ENCODE peak calls at places on chromosome 22, in ten cellular contexts. N, I, Y, S, B, U, P, A, J and G are unnamed samples.

GRCh38 chr22:24878969-24879368 is 67.5 kb downstream of the LHFPL7 start:
- DNase-seq in N (no peak), I (no peak), Y (no peak), S (no peak), B (no peak), U (no peak), P (no peak), A (no peak), J (no peak), G (no peak)

GRCh38 chr22:29129644-29130201 is 56.9 kb downstream of the KREMEN1 start:
- DNase-seq in N (no peak), I (no peak), Y (no peak), S (no peak), B (no peak), U (no peak), P (no peak), A (no peak), J (no peak), G (no peak)

GRCh38 chr22:23495614-23496444 is 84.3 kb downstream of the IGLL1 start:
- DNase-seq in N (no peak), I (no peak), Y (no peak), S (no peak), B (no peak), U (no peak), P (no peak), A (no peak), J (no peak), G (no peak)

GRCh38 chr22:32080904-32081303 is 37.8 kb downstream of the SLC5A1 start:
- DNase-seq in N (no peak), I (peak), Y (peak), S (peak), B (no peak), U (no peak), P (peak), A (no peak), J (no peak), G (no peak)

GRCh38 chr22:18032455-18033101 is 8.2 kb upstream of the MICAL3 start:
- DNase-seq in N (no peak), I (peak), Y (no peak), S (no peak), B (no peak), U (no peak), P (peak), A (no peak), J (no peak), G (no peak)

GRCh38 chr22:28952857-28953256 is 69.5 kb downstream of the ZNRF3 start:
- DNase-seq in N (no peak), I (no peak), Y (no peak), S (no peak), B (no peak), U (no peak), P (no peak), A (no peak), J (no peak), G (no peak)

GRCh38 chr22:41576877-41577276 is 12.8 kb downstream of the PMM1 start:
- DNase-seq in N (no peak), I (no peak), Y (peak), S (peak), B (no peak), U (no peak), P (peak), A (no peak), J (no peak), G (peak)

GRCh38 chr22:35037089-35037488 is 28.9 kb upstream of the ISX start:
- DNase-seq in N (no peak), I (no peak), Y (no peak), S (no peak), B (no peak), U (no peak), P (no peak), A (no peak), J (no peak), G (no peak)

GRCh38 chr22:38519453-38520250 is 13.5 kb upstream of the DDX17 start:
- DNase-seq in N (no peak), I (no peak), Y (no peak), S (no peak), B (no peak), U (no peak), P (no peak), A (no peak), J (no peak), G (no peak)

GRCh38 chr22:20808844-20809243 is 34.9 kb downstream of the SERPIND1 start:
- DNase-seq in N (no peak), I (no peak), Y (no peak), S (no peak), B (no peak), U (no peak), P (no peak), A (no peak), J (no peak), G (no peak)

GRCh38 chr22:19859861-19860510 is 5.3 kb upstream of the GNB1L start:
- DNase-seq in N (no peak), I (no peak), Y (no peak), S (peak), B (no peak), U (no peak), P (no peak), A (no peak), J (no peak), G (no peak)